ENCODE peak calls at places on chromosome 22, in five cellular contexts. C is SK-N-DZ; Z is mesendoderm; Y is activated CD4-positive, CD25-positive, alpha-beta regulatory T cell treated with anti-CD3 and anti-CD28 coated beads, Interleukin-2, amount 50 U/mL, for 16 hours; J is PC-9. P is an unnamed sample.

GRCh38 chr22:26587991-26588613 is 1.8 kb downstream of the TPST2 start:
- DNase-seq in J (no peak), C (no peak), Z (no peak), Y (no peak), P (no peak)

GRCh38 chr22:46393791-46394333 is 58.3 kb downstream of the TRMU start:
- DNase-seq in Y (no peak), C (no peak), Z (no peak), J (no peak), P (no peak)

GRCh38 chr22:46063861-46064235 is 86.5 kb upstream of the PPARA start:
- DNase-seq in Z (no peak), J (no peak), Y (no peak), C (no peak), P (peak)

GRCh38 chr22:41425704-41426365 is 20.8 kb downstream of the TOB2 start:
- DNase-seq in J (no peak), C (no peak), Z (no peak), Y (no peak), P (no peak)

GRCh38 chr22:30754971-30755759 is 60.5 kb downstream of the OSBP2 start:
- DNase-seq in Y (peak), Z (peak), J (peak), C (peak), P (peak)

GRCh38 chr22:27372969-27373670 is 428.4 kb downstream of the MN1 start:
- DNase-seq in J (no peak), Y (no peak), Z (peak), C (no peak), P (peak)

GRCh38 chr22:26610072-26610958 is 7.5 kb downstream of the CRYBB1 start:
- DNase-seq in J (no peak), Y (no peak), Z (no peak), C (no peak), P (no peak)

GRCh38 chr22:28955817-28956216 is 72.4 kb downstream of the ZNRF3 start:
- DNase-seq in Z (no peak), J (no peak), Y (peak), C (no peak), P (no peak)

GRCh38 chr22:48240165-48240934 is 1477.9 kb downstream of the TBC1D22A start:
- DNase-seq in J (no peak), Z (peak), Y (no peak), C (peak), P (no peak)

GRCh38 chr22:44335066-44335839 is 22.5 kb upstream of the SHISAL1 start:
- DNase-seq in Y (no peak), Z (no peak), C (no peak), J (no peak), P (no peak)

GRCh38 chr22:26979294-26979693 is 321.9 kb downstream of the MIAT start:
- DNase-seq in C (no peak), J (no peak), Y (no peak), Z (peak), P (no peak)

GRCh38 chr22:38951734-38952133 is 5.7 kb upstream of the APOBEC3A start:
- DNase-seq in C (no peak), Y (no peak), J (no peak), Z (no peak), P (no peak)

GRCh38 chr22:48248901-48249455 is 1486.5 kb downstream of the TBC1D22A start:
- DNase-seq in Y (no peak), Z (no peak), C (no peak), J (no peak), P (no peak)

GRCh38 chr22:47693606-47694005 is 931.2 kb downstream of the TBC1D22A start:
- DNase-seq in Y (no peak), J (no peak), Z (no peak), C (no peak), P (no peak)

GRCh38 chr22:47283616-47284270 is 521.3 kb downstream of the TBC1D22A start:
- DNase-seq in C (no peak), Y (no peak), Z (no peak), J (no peak), P (no peak)

GRCh38 chr22:44554411-44554810 is 56.4 kb upstream of the RTL6 start:
- DNase-seq in Z (no peak), C (no peak), Y (no peak), J (no peak), P (no peak)

GRCh38 chr22:32644252-32645100 is 157.0 kb upstream of the TIMP3 start:
- DNase-seq in Z (peak), Y (no peak), J (peak), C (no peak), P (peak)

GRCh38 chr22:45009881-45010531 is at the start of gene PHF21B:
- DNase-seq in C (peak), Z (peak), Y (no peak), J (no peak), P (peak)

GRCh38 chr22:43399338-43399979 is 12.4 kb upstream of the MPPED1 start:
- DNase-seq in Y (no peak), J (no peak), C (no peak), Z (no peak), P (no peak)

GRCh38 chr22:32754413-32755041 is 47.0 kb upstream of the TIMP3 start:
- DNase-seq in Z (no peak), C (no peak), J (peak), Y (no peak), P (peak)

GRCh38 chr22:35835998-35836691 is 118.5 kb downstream of the APOL5 start:
- DNase-seq in C (peak), J (peak), Y (no peak), Z (peak), P (peak)

GRCh38 chr22:29245626-29246385 is 22.0 kb downstream of the RHBDD3 start:
- DNase-seq in J (no peak), C (peak), Z (peak), Y (peak), P (peak)

GRCh38 chr22:29917052-29917902 is 34.3 kb downstream of the MTMR3 start:
- DNase-seq in C (no peak), Z (no peak), Y (no peak), J (no peak), P (no peak)

GRCh38 chr22:46948411-46949144 is 186.1 kb downstream of the TBC1D22A start:
- DNase-seq in C (no peak), J (no peak), Z (no peak), Y (no peak), P (no peak)

GRCh38 chr22:41417622-41418390 is 28.8 kb downstream of the TOB2 start:
- DNase-seq in J (no peak), Z (no peak), Y (no peak), C (no peak), P (no peak)

GRCh38 chr22:30867746-30868662 is 100.6 kb downstream of the MORC2 start:
- DNase-seq in Z (no peak), C (no peak), J (no peak), Y (no peak), P (no peak)

GRCh38 chr22:45673482-45674175 is 2.0 kb downstream of the ATXN10 start:
- DNase-seq in C (no peak), J (no peak), Z (no peak), Y (no peak), P (no peak)

GRCh38 chr22:36775589-36775965 is 342 bp downstream of the IFT27 start:
- DNase-seq in Y (peak), J (no peak), C (peak), Z (peak), P (no peak)

GRCh38 chr22:30717331-30717921 is 22.8 kb downstream of the OSBP2 start:
- DNase-seq in C (no peak), Z (no peak), Y (no peak), J (peak), P (no peak)

GRCh38 chr22:37270928-37271650 is 11.2 kb upstream of the CYTH4 start:
- DNase-seq in J (no peak), C (no peak), Z (no peak), Y (no peak), P (no peak)

GRCh38 chr22:38826801-38827200 is 17.0 kb downstream of the NPTXR start:
- DNase-seq in J (no peak), Y (no peak), Z (no peak), C (no peak), P (no peak)

GRCh38 chr22:26763633-26764295 is 106.4 kb downstream of the MIAT start:
- DNase-seq in C (no peak), Z (no peak), Y (no peak), J (peak), P (no peak)

P was measured in Caco-2.